ENCODE peak calls at places on chromosomes 6 and 20, in four cellular contexts. H is CD8-positive, alpha-beta T cell; W is astrocyte; V is body of pancreas. G is an unnamed sample.

GRCh38 chr6:56382416-56382940 is 135.1 kb upstream of the COL21A1 start:
- DNase-seq in H (no peak), W (no peak), V (no peak), G (no peak)

GRCh38 chr6:161459008-161459407 is 185.1 kb upstream of the AGPAT4 start:
- DNase-seq in H (no peak), W (no peak), V (no peak), G (no peak)

GRCh38 chr6:36624461-36625160 is 30.4 kb downstream of the SRSF3 start:
- DNase-seq in H (no peak), W (no peak), V (no peak), G (no peak)

GRCh38 chr6:43748765-43749164 is 21.2 kb upstream of the VEGFA start:
- DNase-seq in H (no peak), W (no peak), V (no peak), G (no peak)

GRCh38 chr6:135285165-135285564 is 104.1 kb downstream of the MYB start:
- DNase-seq in H (no peak), W (no peak), V (no peak), G (no peak)

GRCh38 chr6:139531148-139531547 is 156.7 kb upstream of the CITED2 start:
- DNase-seq in H (peak), W (peak), V (peak), G (no peak)

GRCh38 chr20:408843-409696 is 971 bp downstream of the RBCK1 start:
- DNase-seq in H (peak), W (no peak), V (no peak), G (no peak)

GRCh38 chr20:34907616-34908469 is 31.4 kb downstream of the ACSS2 start:
- DNase-seq in H (no peak), W (peak), V (peak), G (no peak)

GRCh38 chr20:341682-342081 is 5.2 kb upstream of the NRSN2 start:
- DNase-seq in H (no peak), W (peak), V (no peak), G (no peak)

GRCh38 chr6:162777091-162777490 is 49.3 kb downstream of the PACRG start:
- DNase-seq in H (no peak), W (no peak), V (no peak), G (no peak)

GRCh38 chr6:113596907-113597583 is 260.1 kb upstream of the MARCKS start:
- DNase-seq in H (no peak), W (peak), V (peak), G (no peak)

GRCh38 chr6:84618836-84619235 is 145.6 kb downstream of the TBX18 start:
- DNase-seq in H (no peak), W (peak), V (no peak), G (no peak)
- H3K27ac ChIP-seq in H (no peak), W (peak), V (no peak), G (no peak)

DNA sequence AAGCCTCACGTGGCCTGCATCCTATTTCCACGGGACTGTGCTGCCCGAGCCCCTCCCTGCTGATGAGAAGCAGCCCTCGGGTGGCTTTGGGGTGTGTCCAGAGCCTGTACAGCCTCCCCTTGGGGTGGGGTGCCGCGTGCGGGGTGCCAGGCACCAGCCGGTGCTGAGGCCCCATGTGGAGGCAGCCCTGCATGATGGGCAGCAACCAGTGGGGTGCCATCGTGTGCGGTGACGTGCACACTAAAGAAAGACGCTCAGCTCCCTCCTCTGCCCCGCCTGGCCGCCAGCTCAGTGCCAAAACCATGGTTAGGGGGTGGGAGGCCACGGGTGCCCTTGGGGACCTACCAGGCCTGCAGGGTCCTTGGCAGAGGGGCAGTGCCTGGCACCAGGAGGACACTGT is 26.2 kb downstream of the NTSR1 start:
- DNase-seq in H (peak), W (no peak), V (no peak), G (no peak)
- H3K27ac ChIP-seq in H (no peak), W (no peak), V (no peak), G (peak)

DNA sequence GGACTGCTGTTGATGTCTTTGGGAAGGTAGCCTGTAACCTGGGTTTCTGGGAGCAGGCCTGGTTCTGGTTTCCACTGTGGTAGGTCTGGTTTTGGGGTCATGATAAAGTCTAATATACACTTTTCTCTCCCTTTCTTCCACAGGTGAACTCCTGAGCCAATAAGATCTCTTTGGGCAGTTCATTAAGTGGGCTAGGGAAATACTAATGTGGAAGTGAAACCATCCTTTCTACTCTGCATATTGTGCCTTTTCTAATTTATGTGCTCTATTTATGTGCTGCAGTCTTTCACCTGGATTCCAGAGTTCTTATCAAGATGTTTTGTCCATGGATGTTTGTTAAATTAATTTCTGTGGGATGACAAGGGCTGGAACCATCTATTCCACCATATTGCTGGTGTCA is 165.7 kb upstream of the PTPRK start:
- DNase-seq in H (no peak), W (no peak), V (no peak), G (no peak)
- H3K27ac ChIP-seq in H (no peak), W (no peak), V (no peak), G (no peak)

GRCh38 chr6:157716553-157716952 is 106.5 kb upstream of the SNX9 start:
- DNase-seq in H (no peak), W (no peak), V (no peak), G (no peak)
- H3K27ac ChIP-seq in H (no peak), W (no peak), V (no peak), G (no peak)

DNA sequence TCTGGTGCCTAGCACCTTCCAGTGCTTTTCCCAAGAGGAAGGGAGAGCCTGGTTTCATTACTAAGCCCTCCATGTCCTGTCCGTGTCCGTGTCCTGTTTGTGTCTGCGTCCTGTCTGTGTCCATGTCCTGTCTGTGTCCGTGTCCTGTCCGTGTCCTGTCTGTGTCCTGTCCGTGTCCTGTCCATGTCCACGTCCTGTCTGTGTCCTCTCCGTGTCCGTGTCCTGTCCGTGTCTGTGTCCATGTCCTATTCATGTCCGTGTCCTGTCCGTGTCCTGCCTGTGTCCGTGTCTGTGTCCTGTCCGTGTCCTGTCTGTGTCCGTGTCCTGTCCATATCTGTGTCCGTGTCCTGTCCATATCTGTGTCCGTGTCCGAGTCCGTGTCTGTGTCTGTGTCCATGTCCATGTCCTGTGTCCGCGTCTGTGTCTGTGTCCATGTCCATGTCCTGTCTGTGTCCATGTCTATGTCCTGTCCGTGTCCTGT is 54.3 kb upstream of the BHLHE23 start:
- DNase-seq in H (peak), W (no peak), V (peak), G (no peak)
- H3K27ac ChIP-seq in H (no peak), W (no peak), V (no peak), G (no peak)

DNA sequence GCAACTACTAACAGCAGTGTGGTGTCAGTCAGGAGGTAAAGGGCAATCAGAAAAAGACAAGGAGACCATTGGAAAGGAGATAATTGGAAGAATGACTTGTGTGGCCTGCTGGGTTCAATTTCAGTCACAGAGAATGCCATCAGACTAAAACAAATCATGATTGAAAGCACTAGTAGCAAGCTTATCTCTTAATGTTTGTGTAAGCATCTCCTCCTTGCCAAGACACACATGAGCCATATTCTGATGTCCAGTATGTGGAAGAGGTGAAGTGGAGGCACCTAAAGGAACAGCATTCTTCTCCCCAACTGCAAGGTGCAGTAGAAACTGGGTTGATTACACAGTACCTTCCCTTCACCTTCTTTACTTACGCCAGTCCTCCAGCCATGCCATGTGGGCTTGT is 287.5 kb downstream of the ZFAND3 start:
- DNase-seq in H (no peak), W (no peak), V (no peak), G (no peak)
- H3K27ac ChIP-seq in H (no peak), W (no peak), V (no peak), G (no peak)